ENCODE peak calls at places on chromosome 1, in seven cellular contexts. X is activated T-cell treated with anti-CD3 and anti-CD28 coated beads, Interleukin-2, amount 50 U/mL, for 72 hours; F is stimulated activated CD4-positive, alpha-beta T cell treated with anti-CD3 and anti-CD28 coated beads, Interleukin-1b, Interleukin-23, amount 100 ng/mL, for 4 hours; T is EH; E is CD8-positive, alpha-beta memory T cell; K is HEK293T; H is NCI-H1105 treated with DMSO at 0.1 percent for 48 hours. C is an unnamed sample.

GRCh38 chr1:232486454-232487202 is 143.3 kb downstream of the SIPA1L2 start:
- DNase-seq in E (no peak), T (peak), H (no peak), K (no peak), X (no peak), F (no peak), C (no peak)

GRCh38 chr1:7233646-7234470 is 448.6 kb downstream of the CAMTA1 start:
- DNase-seq in F (no peak), K (no peak), X (no peak), T (no peak), H (no peak), E (no peak), C (no peak)

GRCh38 chr1:200731654-200732332 is 6.9 kb upstream of the CAMSAP2 start:
- DNase-seq in T (no peak), K (no peak), E (no peak), H (no peak), F (no peak), X (no peak), C (no peak)

GRCh38 chr1:58573138-58573537 is 3.9 kb downstream of the TACSTD2 start:
- DNase-seq in E (no peak), H (no peak), X (no peak), F (no peak), K (no peak), T (no peak), C (no peak)

GRCh38 chr1:26234644-26235384 is 814 bp downstream of the CEP85 start:
- DNase-seq in K (peak), T (peak), F (no peak), E (no peak), X (peak), H (peak), C (no peak)

GRCh38 chr1:169513208-169513607 is 27.5 kb upstream of the SLC19A2 start:
- DNase-seq in E (no peak), K (no peak), F (no peak), T (no peak), X (no peak), H (no peak), C (no peak)

GRCh38 chr1:101276818-101277217 is 40.0 kb downstream of the S1PR1 start:
- DNase-seq in H (no peak), K (no peak), X (no peak), E (no peak), T (no peak), F (no peak), C (no peak)

GRCh38 chr1:156246241-156246761 is 1.6 kb downstream of the PAQR6 start:
- DNase-seq in H (no peak), F (no peak), X (no peak), T (no peak), E (no peak), K (no peak), C (no peak)

GRCh38 chr1:59413327-59413720 is 116.4 kb downstream of the FGGY start:
- DNase-seq in F (no peak), T (no peak), K (no peak), H (no peak), E (no peak), X (no peak), C (peak)

GRCh38 chr1:39409055-39409816 is 82.2 kb upstream of the BMP8A start:
- DNase-seq in H (peak), T (peak), F (no peak), K (peak), X (no peak), E (no peak), C (peak)

GRCh38 chr1:159577446-159577845 is 10.2 kb upstream of the APCS start:
- DNase-seq in T (no peak), K (no peak), H (no peak), F (no peak), E (no peak), X (no peak), C (no peak)

GRCh38 chr1:45913183-45913924 is 109.9 kb downstream of the MAST2 start:
- DNase-seq in H (no peak), F (no peak), X (peak), E (no peak), K (peak), T (peak), C (peak)

GRCh38 chr1:56034222-56034621 is 545.1 kb downstream of the PLPP3 start:
- DNase-seq in F (no peak), H (no peak), K (no peak), E (no peak), T (peak), X (no peak), C (peak)

GRCh38 chr1:25996966-25997758 is 701 bp downstream of the PAFAH2 start:
- DNase-seq in X (no peak), K (no peak), E (no peak), F (no peak), T (peak), H (no peak), C (peak)

C was measured in HFFc6.